ENCODE peak calls at places on chromosome 13, in four cellular contexts. W is WTC11; L is naive thymus-derived CD8-positive, alpha-beta T cell; U is Calu3. Q is an unnamed sample.

GRCh38 chr13:76879211-76879875 is 6.9 kb downstream of the KCTD12 start:
- DNase-seq in W (no peak), L (peak; percentile 29), U (no peak), Q (no peak)

GRCh38 chr13:110528371-110528770 is 33.2 kb downstream of the RAB20 start:
- DNase-seq in W (no peak), L (no peak), U (no peak), Q (no peak)

GRCh38 chr13:30165071-30165470 is 142.3 kb downstream of the KATNAL1 start:
- DNase-seq in W (no peak), L (no peak), U (no peak), Q (no peak)

GRCh38 chr13:46565808-46566750 is 13.1 kb downstream of the LRCH1 start:
- DNase-seq in W (no peak), L (no peak), U (no peak), Q (no peak)

GRCh38 chr13:105611424-105611823 is 924.0 kb downstream of the EFNB2 start:
- DNase-seq in W (no peak), L (no peak), U (no peak), Q (no peak)

GRCh38 chr13:110119943-110120905 is 186.7 kb downstream of the COL4A1 start:
- DNase-seq in W (no peak), L (no peak), U (no peak), Q (no peak)

GRCh38 chr13:46354143-46355087 is 32.6 kb downstream of the RUBCNL start:
- DNase-seq in W (no peak), L (no peak), U (peak; percentile 17), Q (no peak)

GRCh38 chr13:51125495-51126226 is 14.6 kb upstream of the C13orf42 start:
- DNase-seq in W (peak; percentile 66), L (peak; percentile 29), U (peak; percentile 46), Q (no peak)

GRCh38 chr13:74056829-74057564 is 77.2 kb downstream of the KLF12 start:
- DNase-seq in W (no peak), L (no peak), U (no peak), Q (no peak)

GRCh38 chr13:35475960-35476943 is at the start of gene MAB21L1:
- DNase-seq in W (no peak), L (no peak), U (no peak), Q (no peak)

GRCh38 chr13:40236566-40237168 is 429.8 kb downstream of the FOXO1 start:
- DNase-seq in W (no peak), L (no peak), U (no peak), Q (no peak)

GRCh38 chr13:78608705-78609463 is 5.5 kb upstream of the POU4F1 start:
- DNase-seq in W (peak; percentile 31), L (no peak), U (no peak), Q (no peak)

GRCh38 chr13:114043421-114044053 is 69.7 kb upstream of the C13orf46 start:
- DNase-seq in W (no peak), L (peak; percentile 66), U (no peak), Q (no peak)

GRCh38 chr13:98470920-98471319 is 106.0 kb downstream of the STK24 start:
- DNase-seq in W (no peak), L (no peak), U (no peak), Q (no peak)

GRCh38 chr13:80037505-80037888 is 303.4 kb downstream of the SPRY2 start:
- DNase-seq in W (no peak), L (no peak), U (no peak), Q (no peak)

GRCh38 chr13:30569901-30570576 is 47.7 kb upstream of the USPL1 start:
- DNase-seq in W (no peak), L (no peak), U (no peak), Q (no peak)

GRCh38 chr13:25886438-25887214 is 165.2 kb downstream of the SHISA2 start:
- DNase-seq in W (no peak), L (no peak), U (no peak), Q (no peak)

GRCh38 chr13:61146158-61146557 is 269.5 kb downstream of the PCDH20 start:
- DNase-seq in W (no peak), L (no peak), U (no peak), Q (no peak)

GRCh38 chr13:79935121-79935520 is 405.8 kb downstream of the SPRY2 start:
- DNase-seq in W (no peak), L (no peak), U (no peak), Q (no peak)

GRCh38 chr13:29511980-29512379 is 83.5 kb downstream of the SLC7A1 start:
- DNase-seq in W (no peak), L (no peak), U (no peak), Q (no peak)

GRCh38 chr13:96540656-96541055 is 450.7 kb downstream of the HS6ST3 start:
- DNase-seq in W (no peak), L (no peak), U (no peak), Q (no peak)

GRCh38 chr13:38417241-38417640 is 67.6 kb downstream of the UFM1 start:
- DNase-seq in W (no peak), L (no peak), U (no peak), Q (no peak)

GRCh38 chr13:79070343-79070974 is 335.6 kb downstream of the RBM26 start:
- DNase-seq in W (no peak), L (no peak), U (no peak), Q (no peak)

GRCh38 chr13:41139296-41139966 is 6.8 kb upstream of the KBTBD6 start:
- DNase-seq in W (no peak), L (no peak), U (no peak), Q (no peak)

GRCh38 chr13:34413538-34414210 is 528.4 kb upstream of the NBEA start:
- DNase-seq in W (no peak), L (no peak), U (no peak), Q (no peak)

GRCh38 chr13:73803997-73804396 is 330.2 kb downstream of the KLF12 start:
- DNase-seq in W (no peak), L (no peak), U (no peak), Q (no peak)

GRCh38 chr13:28329395-28330158 is 165.4 kb downstream of the FLT1 start:
- DNase-seq in W (no peak), L (no peak), U (no peak), Q (no peak)